ENCODE peak calls at places on chromosomes 4 and X, in ten cellular contexts. R is cardiac muscle cell; G is HEK293T; W is effector memory CD8-positive, alpha-beta T cell; S is stomach; B is T follicular helper cell; I is AG10803; Y is fibroblast of villous mesenchyme; T is fibroblast of lung; A is left ventricle myocardium inferior. N is an unnamed sample.

GRCh38 chr4:73711989-73712388 is 28.4 kb upstream of the CXCL8 start:
- DNase-seq in R (no peak), G (no peak), W (no peak), S (no peak), B (no peak), I (no peak), Y (no peak), T (no peak), A (no peak), N (no peak)

GRCh38 chr4:25908491-25908901 is 5.5 kb upstream of the SMIM20 start:
- DNase-seq in R (no peak), G (no peak), W (no peak), S (no peak), B (no peak), I (peak), Y (peak), T (peak), A (no peak), N (peak)

GRCh38 chr4:184097240-184097619 is 120.4 kb downstream of the ENPP6 start:
- DNase-seq in R (no peak), G (no peak), W (no peak), S (peak), B (no peak), I (peak), Y (no peak), T (no peak), A (peak), N (no peak)

GRCh38 chr4:139660518-139661149 is 5.0 kb upstream of the MGST2 start:
- DNase-seq in R (no peak), G (no peak), W (no peak), S (no peak), B (no peak), I (no peak), Y (no peak), T (no peak), A (no peak), N (peak)

GRCh38 chr4:86918539-86919072 is 16.2 kb upstream of the AFF1 start:
- DNase-seq in R (no peak), G (no peak), W (no peak), S (no peak), B (no peak), I (peak), Y (peak), T (peak), A (no peak), N (peak)

GRCh38 chr4:23232987-23233386 is 540.2 kb downstream of the GBA3 start:
- DNase-seq in R (no peak), G (no peak), W (no peak), S (no peak), B (no peak), I (no peak), Y (no peak), T (peak), A (no peak), N (no peak)

GRCh38 chr4:83378426-83378825 is 43.8 kb upstream of the HPSE start:
- DNase-seq in R (no peak), G (no peak), W (no peak), S (no peak), B (no peak), I (no peak), Y (no peak), T (no peak), A (no peak), N (no peak)

GRCh38 chr4:8821151-8821950 is 50.3 kb downstream of the HMX1 start:
- DNase-seq in R (no peak), G (no peak), W (no peak), S (no peak), B (no peak), I (no peak), Y (no peak), T (no peak), A (no peak), N (no peak)

GRCh38 chrX:80808160-80808735 is 1.4 kb downstream of the BRWD3 start:
- DNase-seq in R (peak), G (peak), W (peak), S (peak), B (peak), I (peak), Y (peak), T (peak), A (peak), N (peak)

GRCh38 chr4:26206981-26207380 is 113.8 kb upstream of the RBPJ start:
- DNase-seq in R (no peak), G (no peak), W (no peak), S (no peak), B (no peak), I (no peak), Y (no peak), T (peak), A (no peak), N (no peak)

GRCh38 chrX:121504148-121504547 is 456.7 kb downstream of the GLUD2 start:
- DNase-seq in R (no peak), G (no peak), W (no peak), S (no peak), B (no peak), I (no peak), Y (no peak), T (no peak), A (no peak), N (no peak)

GRCh38 chr4:83905952-83906351 is 370.0 kb downstream of the GPAT3 start:
- DNase-seq in R (peak), G (peak), W (no peak), S (no peak), B (no peak), I (no peak), Y (no peak), T (no peak), A (no peak), N (no peak)

GRCh38 chr4:8615366-8615765 is 22.8 kb downstream of the CPZ start:
- DNase-seq in R (no peak), G (no peak), W (no peak), S (no peak), B (no peak), I (no peak), Y (no peak), T (no peak), A (no peak), N (no peak)

GRCh38 chrX:38803609-38804480 is 2.6 kb downstream of the MID1IP1 start:
- DNase-seq in R (peak), G (peak), W (peak), S (peak), B (peak), I (peak), Y (peak), T (peak), A (peak), N (peak)

GRCh38 chr4:80413096-80413495 is 77.6 kb downstream of the CFAP299 start:
- DNase-seq in R (no peak), G (no peak), W (no peak), S (no peak), B (no peak), I (no peak), Y (no peak), T (no peak), A (no peak), N (no peak)

GRCh38 chrX:141760761-141761160 is 62.2 kb upstream of the SPANXD start:
- DNase-seq in R (no peak), G (no peak), W (no peak), S (no peak), B (no peak), I (peak), Y (peak), T (peak), A (no peak), N (peak)

GRCh38 chr4:146379744-146380143 is 142.0 kb downstream of the SLC10A7 start:
- DNase-seq in R (no peak), G (no peak), W (no peak), S (no peak), B (no peak), I (no peak), Y (no peak), T (peak), A (no peak), N (peak)

GRCh38 chr4:73828945-73829344 is 7.5 kb upstream of the CXCL6 start:
- DNase-seq in R (no peak), G (no peak), W (no peak), S (no peak), B (no peak), I (peak), Y (no peak), T (peak), A (no peak), N (peak)

GRCh38 chr4:103008875-103009729 is 10.4 kb downstream of the SLC9B1 start:
- DNase-seq in R (peak), G (peak), W (peak), S (no peak), B (no peak), I (peak), Y (peak), T (peak), A (no peak), N (peak)

GRCh38 chr4:17475481-17475880 is 36.4 kb downstream of the QDPR start:
- DNase-seq in R (no peak), G (no peak), W (no peak), S (no peak), B (no peak), I (peak), Y (peak), T (peak), A (no peak), N (peak)

GRCh38 chr4:72418458-72418857 is 150.6 kb downstream of the ADAMTS3 start:
- DNase-seq in R (no peak), G (no peak), W (no peak), S (no peak), B (no peak), I (peak), Y (peak), T (peak), A (peak), N (peak)

GRCh38 chr4:175413561-175413960 is 398.5 kb downstream of the GPM6A start:
- DNase-seq in R (no peak), G (no peak), W (no peak), S (no peak), B (no peak), I (peak), Y (peak), T (peak), A (no peak), N (no peak)

GRCh38 chr4:103673983-103674382 is 45.8 kb downstream of the TACR3 start:
- DNase-seq in R (no peak), G (no peak), W (no peak), S (no peak), B (no peak), I (no peak), Y (no peak), T (no peak), A (no peak), N (no peak)

GRCh38 chr4:33037464-33037863 is 2317.3 kb downstream of the PCDH7 start:
- DNase-seq in R (no peak), G (no peak), W (no peak), S (no peak), B (no peak), I (no peak), Y (no peak), T (no peak), A (no peak), N (no peak)

GRCh38 chrX:41258871-41259270 is 75.1 kb upstream of the DDX3X start:
- DNase-seq in R (no peak), G (no peak), W (no peak), S (no peak), B (no peak), I (no peak), Y (no peak), T (peak), A (no peak), N (peak)

GRCh38 chrX:38192007-38192625 is 28.6 kb downstream of the SRPX start:
- DNase-seq in R (peak), G (peak), W (no peak), S (peak), B (no peak), I (peak), Y (peak), T (peak), A (no peak), N (peak)

N was measured in cardiac fibroblast.